ENCODE peak calls at places on chromosomes 4 and X, in ten cellular contexts. D is natural killer cell treated with Interleukin-12 subunit alpha and Interleukin-12 subunit beta and Interleukin-15 and Interleukin-18, amount 100 ng/mL, for 72 hours; J is kidney epithelial cell; M is Daoy; H is NCI-H1092; N is GM13976; Z is C1 segment of cervical spinal cord; K is spleen; V is stimulated activated CD4-positive, alpha-beta T cell treated with anti-CD3 and anti-CD28 coated beads, TNF-alpha, amount 100 ng/mL, for 1 hour; Y is stimulated activated CD8-positive, alpha-beta memory T cell treated with anti-CD3 and anti-CD28 coated beads, Interleukin-15, amount 100 ng/mL, for 4 hours. R is an unnamed sample.

GRCh38 chr4:182554736-182555135 is 311.5 kb downstream of the TENM3 start:
- DNase-seq in H (no peak), Y (no peak), K (no peak), N (no peak), D (no peak), J (no peak), Z (no peak), V (no peak), M (no peak), R (no peak)

GRCh38 chrX:41512394-41512793 is 65.3 kb downstream of the NYX start:
- DNase-seq in K (no peak), Y (no peak), M (no peak), Z (no peak), H (no peak), N (peak), J (no peak), D (no peak), V (no peak), R (no peak)

GRCh38 chr4:20337261-20337664 is 85.6 kb downstream of the SLIT2 start:
- DNase-seq in N (no peak), Y (no peak), D (no peak), H (no peak), J (no peak), V (no peak), Z (no peak), K (no peak), M (peak), R (peak)

GRCh38 chr4:90950385-90950841 is 823.2 kb downstream of the CCSER1 start:
- DNase-seq in K (no peak), J (no peak), V (no peak), H (peak), N (no peak), Y (no peak), M (no peak), D (no peak), Z (no peak), R (no peak)

GRCh38 chr4:169033660-169034059 is 23.6 kb upstream of the CBR4 start:
- DNase-seq in Y (no peak), J (no peak), N (no peak), M (peak), K (no peak), Z (no peak), H (no peak), D (no peak), V (no peak), R (no peak)

GRCh38 chr4:171334549-171334948 is 478.7 kb upstream of the GALNTL6 start:
- DNase-seq in M (no peak), J (no peak), Y (no peak), K (no peak), N (no peak), V (no peak), Z (no peak), H (no peak), D (no peak), R (no peak)

GRCh38 chr4:174332741-174333493 is 49.2 kb downstream of the CEP44 start:
- DNase-seq in H (no peak), V (no peak), Y (no peak), M (no peak), Z (no peak), N (no peak), K (no peak), D (no peak), J (no peak), R (no peak)

GRCh38 chr4:70958681-70959080 is 34.8 kb upstream of the DCK start:
- DNase-seq in J (no peak), M (no peak), V (no peak), Y (no peak), N (no peak), D (no peak), H (no peak), K (no peak), Z (no peak), R (peak)

GRCh38 chr4:161189286-161190134 is 974.3 kb downstream of the FSTL5 start:
- DNase-seq in J (no peak), K (no peak), M (no peak), D (no peak), H (no peak), Y (no peak), Z (no peak), N (no peak), V (no peak), R (no peak)

GRCh38 chr4:12538162-12538561 is 946.0 kb downstream of the RAB28 start:
- DNase-seq in D (no peak), M (no peak), N (no peak), H (no peak), Z (no peak), Y (no peak), V (no peak), K (no peak), J (no peak), R (no peak)

GRCh38 chr4:153413827-153414226 is 52.3 kb upstream of the TMEM131L start:
- DNase-seq in H (no peak), K (no peak), Y (no peak), M (no peak), Z (no peak), D (no peak), V (no peak), J (no peak), N (no peak), R (no peak)

GRCh38 chrX:10450229-10450958 is 170.0 kb downstream of the MID1 start:
- DNase-seq in V (no peak), Z (no peak), J (no peak), N (no peak), H (no peak), Y (no peak), K (no peak), D (no peak), M (no peak), R (peak)

GRCh38 chr4:73021634-73022033 is 47.9 kb downstream of the COX18 start:
- DNase-seq in M (peak), N (peak), D (no peak), Y (no peak), K (no peak), V (no peak), Z (no peak), J (no peak), H (no peak), R (peak)

GRCh38 chr4:113012776-113013175 is 36.7 kb upstream of the ANK2 start:
- DNase-seq in D (no peak), V (no peak), Z (no peak), K (no peak), J (no peak), N (no peak), H (no peak), Y (no peak), M (no peak), R (no peak)